ENCODE peak calls at places on chromosomes 16 and 17, in nine cellular contexts. Z is sigmoid colon; C is activated CD4-positive, alpha-beta T cell treated with anti-CD3 and anti-CD28 coated beads, Interleukin-2, amount 50 U/mL, for 1 hour; T is activated CD4-positive, CD25-positive, alpha-beta regulatory T cell; N is retina; V is Calu3; R is fibroblast of lung; M is mesenchymal stem cell; Y is KBM-7. F is an unnamed sample.

GRCh38 chr17:11241611-11242226 is 706 bp downstream of the SHISA6 start:
- DNase-seq in Z (no peak), C (no peak), T (no peak), N (peak; percentile 53), V (no peak), R (no peak), M (no peak), Y (no peak), F (no peak)

GRCh38 chr17:79936661-79937434 is 97.6 kb upstream of the CBX4 start:
- DNase-seq in Z (no peak), C (no peak), T (no peak), N (peak; percentile 21), V (no peak), R (no peak), M (no peak), Y (no peak), F (no peak)

GRCh38 chr17:3027786-3028532 is 35.4 kb downstream of the OR1D5 start:
- DNase-seq in Z (no peak), C (no peak), T (no peak), N (no peak), V (no peak), R (no peak), M (no peak), Y (no peak), F (no peak)

GRCh38 chr17:15963670-15964110 is 18.8 kb downstream of the ADORA2B start:
- DNase-seq in Z (no peak), C (no peak), T (no peak), N (no peak), V (no peak), R (peak; percentile 60), M (no peak), Y (no peak), F (peak; percentile 44)

GRCh38 chr17:35726609-35727460 is 4.6 kb upstream of the RASL10B start:
- DNase-seq in Z (no peak), C (no peak), T (no peak), N (peak; percentile 44), V (peak; percentile 46), R (peak; percentile 93), M (peak; percentile 96), Y (no peak), F (peak; percentile 98)

GRCh38 chr17:75011788-75012319 is 616 bp upstream of the MRPL58 start:
- DNase-seq in Z (peak; percentile 95), C (no peak), T (no peak), N (no peak), V (peak; percentile 13), R (peak; percentile 74), M (peak; percentile 44), Y (no peak), F (peak; percentile 79)

GRCh38 chr16:17541324-17541723 is 70.6 kb upstream of the XYLT1 start:
- DNase-seq in Z (no peak), C (no peak), T (no peak), N (no peak), V (no peak), R (no peak), M (no peak), Y (no peak), F (no peak)

GRCh38 chr16:6644916-6645315 is 687.7 kb upstream of the RBFOX1 start:
- DNase-seq in Z (no peak), C (no peak), T (no peak), N (no peak), V (no peak), R (no peak), M (no peak), Y (no peak), F (no peak)

GRCh38 chr16:58121132-58121531 is 8.0 kb downstream of the CFAP20 start:
- DNase-seq in Z (no peak), C (no peak), T (no peak), N (no peak), V (no peak), R (no peak), M (no peak), Y (no peak), F (no peak)

F was measured in EH.